ENCODE peak calls at places on chromosomes 2 and 18, in nine cellular contexts. V is upper lobe of right lung, T is pancreas, E is K562, C is sigmoid colon, X is cardiac muscle cell, W is stomach, G is gastrocnemius medialis, Q is kidney. A is an unnamed sample. For H3K4me1 and H3K36me3, the result is how much of the 10 kb centered on the place peaks cover.

GRCh38 chr2:61283443-61284160 is 121.6 kb downstream of the C2orf74 start:
- DNase-seq in X (no peak), E (no peak), G (no peak), T (no peak), C (no peak), Q (no peak), W (no peak), V (no peak), A (no peak)

GRCh38 chr18:37398248-37398920 is 167.2 kb downstream of the CELF4 start:
- DNase-seq in Q (peak), E (no peak), W (no peak), T (no peak), G (no peak), C (no peak), X (no peak), V (no peak), A (no peak)

GRCh38 chr18:60975419-60975818 is 357.8 kb upstream of the CDH20 start:
- DNase-seq in G (no peak), X (no peak), C (no peak), Q (no peak), W (no peak), T (no peak), E (no peak), V (no peak), A (no peak)

GRCh38 chr2:29879456-29879855 is 41.9 kb downstream of the ALK start:
- DNase-seq in W (no peak), Q (no peak), V (no peak), C (no peak), E (no peak), G (no peak), T (no peak), X (no peak), A (no peak)

GRCh38 chr18:44954256-44954655 is 273.6 kb downstream of the SETBP1 start:
- DNase-seq in X (no peak), W (no peak), Q (no peak), C (no peak), V (no peak), G (no peak), T (no peak), E (no peak), A (no peak)

GRCh38 chr2:20156051-20156730 is 68.7 kb downstream of the SDC1 start:
- DNase-seq in V (no peak), T (no peak), W (no peak), Q (no peak), E (no peak), X (no peak), C (no peak), G (no peak), A (no peak)

GRCh38 chr2:219484343-219485200 is 14.1 kb upstream of the GMPPA start:
- DNase-seq in T (no peak), C (no peak), G (no peak), E (no peak), X (peak), W (no peak), Q (no peak), V (no peak), A (no peak)

GRCh38 chr2:187302619-187303018 is 145.4 kb downstream of the CALCRL start:
- DNase-seq in G (no peak), T (no peak), W (no peak), X (peak), Q (no peak), E (no peak), C (no peak), V (no peak), A (no peak)

GRCh38 chr2:25029183-25029554 is 12.7 kb upstream of the EFR3B start:
- DNase-seq in G (peak), T (no peak), C (no peak), Q (no peak), V (no peak), X (no peak), E (no peak), W (no peak), A (no peak)

GRCh38 chr2:32963941-32964340 is 17.2 kb downstream of the LTBP1 start:
- DNase-seq in W (no peak), C (no peak), E (no peak), G (no peak), V (no peak), T (no peak), X (no peak), Q (no peak), A (no peak)

GRCh38 chr2:6626406-6627012 is 239.2 kb downstream of the CMPK2 start:
- DNase-seq in Q (no peak), C (no peak), X (no peak), G (no peak), W (no peak), E (no peak), T (no peak), V (no peak), A (no peak)

GRCh38 chr2:73910873-73911547 is 15.7 kb upstream of the DGUOK start:
- DNase-seq in E (no peak), C (peak), T (no peak), V (no peak), X (no peak), G (no peak), Q (no peak), W (no peak), A (no peak)

GRCh38 chr2:74242354-74243071 is 44.1 kb downstream of the MTHFD2 start:
- DNase-seq in V (no peak), Q (no peak), W (no peak), E (no peak), G (no peak), C (no peak), T (no peak), X (no peak), A (no peak)

GRCh38 chr2:144041612-144042011 is 478.3 kb downstream of the ZEB2 start:
- DNase-seq in X (no peak), T (no peak), C (no peak), E (no peak), G (no peak), Q (no peak), W (no peak), V (no peak), A (no peak)

GRCh38 chr2:141941224-141941714 is 189.5 kb downstream of the LRP1B start:
- DNase-seq in W (no peak), V (no peak), X (no peak), E (no peak), G (no peak), Q (no peak), T (no peak), C (no peak), A (no peak)

GRCh38 chr2:98216611-98217010 is 129.6 kb downstream of the VWA3B start:
- DNase-seq in E (no peak), T (no peak), X (no peak), G (no peak), C (no peak), V (no peak), W (no peak), Q (no peak), A (no peak)

GRCh38 chr2:25664531-25665307 is 8.7 kb downstream of the DTNB start:
- DNase-seq in G (no peak), X (peak), C (peak), E (peak), W (peak), T (peak), V (no peak), Q (no peak), A (peak)

GRCh38 chr2:8541223-8541622 is 140.6 kb upstream of the ID2 start:
- DNase-seq in Q (no peak), C (no peak), X (no peak), T (peak), V (no peak), W (no peak), G (no peak), E (no peak), A (no peak)

GRCh38 chr2:204706939-204707338 is 161.7 kb downstream of the PARD3B start:
- DNase-seq in W (no peak), T (no peak), Q (no peak), C (no peak), X (peak), E (no peak), G (no peak), V (no peak), A (no peak)

GRCh38 chr18:48356909-48357631 is 52.1 kb downstream of the ZBTB7C start:
- DNase-seq in W (no peak), T (no peak), X (no peak), E (no peak), C (peak), Q (no peak), V (no peak), G (no peak), A (no peak)

GRCh38 chr2:222076978-222077690 is 221.7 kb downstream of the PAX3 start:
- DNase-seq in X (no peak), Q (no peak), W (no peak), G (no peak), C (no peak), E (no peak), V (no peak), T (no peak), A (no peak)

GRCh38 chr2:41434991-41435390 is 612.8 kb upstream of the PKDCC start:
- DNase-seq in X (no peak), C (no peak), W (no peak), Q (no peak), G (no peak), E (no peak), V (no peak), T (no peak), A (no peak)

GRCh38 chr18:35671952-35672603 is 90.5 kb downstream of the GALNT1 start:
- DNase-seq in X (no peak), E (no peak), G (no peak), C (no peak), W (no peak), Q (no peak), T (no peak), V (no peak), A (no peak)

GRCh38 chr2:223995569-223995968 is 38.3 kb downstream of the MRPL44 start:
- DNase-seq in G (no peak), E (no peak), C (no peak), Q (no peak), W (no peak), T (no peak), V (no peak), X (no peak), A (no peak)

GRCh38 chr2:104312684-104313083 is 541.2 kb upstream of the POU3F3 start:
- DNase-seq in V (no peak), T (no peak), E (no peak), C (no peak), X (no peak), Q (no peak), G (no peak), W (no peak), A (no peak)
- TF ChIP-seq CTCF in V (no peak), T (no peak), E (no peak), C (no peak), X (no peak), Q (no peak), G (no peak), W (no peak), A (no peak)

GRCh38 chr2:208642125-208642779 is 235.7 kb downstream of the PTH2R start:
- DNase-seq in C (no peak), W (no peak), G (no peak), E (no peak), Q (no peak), T (no peak), X (no peak), V (no peak), A (no peak)
- H3K4me1 ChIP-seq in C (under half), W (under half), G (under half), E (under half), Q (under half), T (under half), X (under half), V (under half), A (under half)

GRCh38 chr2:121346407-121346806 is 61.4 kb upstream of the TFCP2L1 start:
- DNase-seq in C (peak), W (no peak), Q (no peak), T (no peak), E (no peak), G (no peak), X (no peak), V (no peak), A (no peak)
- H3K36me3 ChIP-seq in C (under half), W (half or more), Q (under half), T (half or more), E (half or more), G (under half), X (under half), V (half or more), A (under half)

DNA sequence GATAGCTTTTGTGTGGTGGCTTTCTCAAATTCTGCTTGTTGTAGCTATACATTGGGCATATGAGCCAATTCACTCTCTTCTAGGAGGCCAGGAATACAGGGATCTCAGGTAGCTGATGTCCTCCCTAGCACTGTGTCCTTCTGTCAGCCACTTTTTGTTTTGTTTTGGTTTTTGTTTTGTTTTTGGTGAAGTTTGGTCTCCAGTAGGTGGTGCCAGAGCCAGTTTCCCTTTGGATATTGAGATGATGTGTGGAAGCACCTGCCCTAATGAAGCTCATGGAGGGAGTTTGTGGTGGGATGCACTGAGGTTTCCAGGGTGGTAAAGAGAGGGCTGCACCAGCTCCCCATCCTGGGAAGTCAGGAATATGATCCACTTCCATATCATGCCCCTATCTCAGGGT is 100.5 kb upstream of the VWC2L start:
- DNase-seq in X (peak), T (no peak), E (no peak), C (no peak), W (no peak), V (no peak), Q (no peak), G (no peak), A (peak)
- TF ChIP-seq CTCF in X (no peak), T (no peak), E (no peak), C (no peak), W (no peak), V (no peak), Q (no peak), G (no peak), A (peak)

GRCh38 chr2:216658702-216659231 is 25.5 kb downstream of the IGFBP2 start:
- DNase-seq in V (no peak), G (no peak), W (no peak), E (no peak), T (no peak), C (no peak), Q (no peak), X (no peak), A (no peak)

GRCh38 chr2:216660496-216660895 is 27.3 kb downstream of the IGFBP2 start:
- DNase-seq in G (no peak), C (no peak), Q (no peak), E (no peak), X (no peak), T (no peak), V (no peak), W (no peak), A (no peak)

GRCh38 chr2:216657086-216657855 is 24.1 kb downstream of the IGFBP2 start:
- DNase-seq in W (no peak), T (no peak), C (no peak), X (no peak), Q (peak), E (no peak), G (no peak), V (no peak), A (no peak)

GRCh38 chr2:216659301-216659700 is 26.1 kb downstream of the IGFBP2 start:
- DNase-seq in Q (peak), G (no peak), V (no peak), T (no peak), E (no peak), C (no peak), W (no peak), X (no peak), A (no peak)

GRCh38 chr2:216657963-216658362 is 24.7 kb downstream of the IGFBP2 start:
- DNase-seq in W (no peak), G (no peak), Q (no peak), V (no peak), E (no peak), T (no peak), X (no peak), C (no peak), A (no peak)
- H3K4me1 ChIP-seq in W (under half), G (under half), Q (under half), V (under half), E (under half), T (under half), X (under half), C (under half), A (under half)

GRCh38 chr18:55396267-55396905 is 191.6 kb downstream of the TCF4 start:
- DNase-seq in G (no peak), W (no peak), C (no peak), Q (no peak), T (no peak), V (no peak), X (no peak), E (no peak), A (no peak)
- H3K36me3 ChIP-seq in G (under half), W (under half), C (under half), Q (under half), T (under half), V (under half), X (under half), E (under half), A (under half)

DNA sequence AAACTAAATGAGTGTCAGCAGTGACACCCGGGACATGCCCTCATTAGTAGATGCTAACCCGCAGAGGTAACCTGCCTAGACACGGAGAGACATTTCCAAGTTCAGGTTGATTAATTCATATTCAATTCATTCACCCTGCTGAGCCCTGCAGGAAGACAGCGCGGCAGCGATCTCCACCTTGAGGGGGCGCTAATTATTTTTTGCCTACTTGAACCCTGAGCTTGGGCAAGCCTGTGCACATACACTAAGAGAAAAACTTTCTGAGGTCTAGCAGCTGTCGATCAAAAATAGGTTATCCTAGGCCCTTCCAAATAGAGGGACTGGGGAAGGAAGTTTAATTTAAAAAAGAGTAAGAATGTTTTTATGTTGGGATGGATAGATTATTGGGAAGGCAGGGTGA is 1.3 kb upstream of the LYPD6 start:
- DNase-seq in V (no peak), C (no peak), E (no peak), G (no peak), X (no peak), T (no peak), W (no peak), Q (no peak), A (no peak)
- TF ChIP-seq CTCF in V (peak), C (no peak), E (no peak), G (no peak), X (peak), T (no peak), W (no peak), Q (no peak), A (peak)

DNA sequence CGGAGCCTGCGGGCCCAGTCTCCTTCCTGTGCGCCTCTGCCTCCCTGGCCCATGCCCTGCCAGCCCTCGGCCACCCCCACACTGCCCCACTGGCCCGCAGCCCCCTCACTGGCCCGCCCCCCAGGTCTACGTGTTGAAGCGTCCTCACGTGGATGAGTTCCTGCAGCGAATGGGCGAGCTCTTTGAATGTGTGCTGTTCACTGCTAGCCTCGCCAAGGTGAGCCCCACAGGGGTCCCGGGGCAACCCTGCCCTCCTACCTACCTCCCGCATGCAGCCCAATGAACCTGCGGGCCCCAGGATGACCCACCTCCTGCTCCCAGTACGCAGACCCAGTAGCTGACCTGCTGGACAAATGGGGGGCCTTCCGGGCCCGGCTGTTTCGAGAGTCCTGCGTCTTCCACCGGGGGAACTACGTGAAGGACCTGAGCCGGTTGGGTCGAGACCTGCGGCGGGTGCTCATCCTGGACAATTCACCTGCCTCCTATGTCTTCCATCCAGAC is 3.3 kb downstream of the CTDSP1 start:
- DNase-seq in V (peak), X (no peak), G (no peak), C (peak), E (no peak), T (no peak), W (no peak), Q (peak), A (no peak)
- H3K4me1 ChIP-seq in V (under half), X (under half), G (half or more), C (half or more), E (under half), T (under half), W (half or more), Q (under half), A (under half)

GRCh38 chr18:8812631-8813030 is 107.3 kb downstream of the MTCL1 start:
- DNase-seq in X (no peak), C (no peak), Q (no peak), W (no peak), G (no peak), T (no peak), E (no peak), V (no peak), A (no peak)
- H3K36me3 ChIP-seq in X (under half), C (under half), Q (under half), W (under half), G (under half), T (under half), E (under half), V (under half), A (under half)

A was measured in Caco-2.